ENCODE peak calls at places on chromosomes 5 and 9, in six cellular contexts. G, C, B, E, D and J are unnamed samples.

GRCh38 chr5:71910741-71911140 is 191.7 kb downstream of the CARTPT start:
- DNase-seq in G (no peak), C (no peak), B (peak), E (no peak), D (no peak), J (peak)

GRCh38 chr5:167582263-167582662 is 709.2 kb upstream of the WWC1 start:
- DNase-seq in G (no peak), C (peak), B (peak), E (no peak), D (no peak), J (peak)

GRCh38 chr5:174420651-174421407 is 303.6 kb upstream of the MSX2 start:
- DNase-seq in G (no peak), C (no peak), B (no peak), E (no peak), D (no peak), J (no peak)

GRCh38 chr5:126624534-126624933 is 23.8 kb downstream of the PHAX start:
- DNase-seq in G (no peak), C (peak), B (peak), E (no peak), D (no peak), J (peak)

GRCh38 chr5:73411927-73412596 is 36.5 kb downstream of the FOXD1 start:
- DNase-seq in G (no peak), C (no peak), B (no peak), E (no peak), D (no peak), J (no peak)

GRCh38 chr5:122384612-122385180 is 72.7 kb downstream of the SNCAIP start:
- DNase-seq in G (no peak), C (no peak), B (no peak), E (no peak), D (no peak), J (no peak)

GRCh38 chr5:53008751-53009150 is 19.6 kb downstream of the ITGA2 start:
- DNase-seq in G (no peak), C (no peak), B (peak), E (no peak), D (no peak), J (peak)

GRCh38 chr9:114288233-114289051 is 34.5 kb upstream of the ORM1 start:
- DNase-seq in G (no peak), C (peak), B (peak), E (peak), D (peak), J (peak)

GRCh38 chr9:11023201-11023600 is 410.4 kb upstream of the PTPRD start:
- DNase-seq in G (no peak), C (no peak), B (no peak), E (no peak), D (no peak), J (peak)

GRCh38 chr9:121055642-121056143 is 5.6 kb upstream of the C5 start:
- DNase-seq in G (no peak), C (no peak), B (peak), E (peak), D (peak), J (peak)

GRCh38 chr5:119328753-119329602 is 26.8 kb upstream of the TNFAIP8 start:
- DNase-seq in G (no peak), C (peak), B (peak), E (no peak), D (no peak), J (peak)

GRCh38 chr5:34511481-34511880 is 144.6 kb upstream of the RAI14 start:
- DNase-seq in G (no peak), C (no peak), B (no peak), E (no peak), D (no peak), J (no peak)

DNA sequence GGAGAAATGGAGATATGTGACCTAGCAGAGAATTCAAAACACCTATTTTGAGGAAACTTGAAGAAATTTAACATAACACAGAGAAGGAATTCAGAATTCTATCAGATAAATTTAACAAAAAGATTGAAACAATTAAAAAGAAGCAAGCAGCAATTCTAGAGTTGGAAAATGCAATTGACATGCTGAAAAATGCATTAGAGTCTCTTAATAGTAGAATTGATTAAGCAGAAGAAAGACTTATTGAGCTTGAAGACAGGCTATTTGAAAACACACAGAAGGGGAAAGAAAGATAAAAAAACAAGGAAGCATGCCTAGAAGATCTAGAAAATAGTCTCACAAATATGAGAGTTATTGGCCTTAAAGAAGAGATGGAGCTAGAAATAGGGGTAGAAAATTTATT is 87.8 kb upstream of the SLC1A1 start:
- DNase-seq in G (no peak), C (no peak), B (no peak), E (no peak), D (no peak), J (no peak)
- H4K91ac ChIP-seq in G (no peak), C (no peak), B (no peak), E (no peak), D (no peak), J (no peak)

GRCh38 chr5:140051950-140052349 is 8.9 kb upstream of the NRG2 start:
- DNase-seq in G (no peak), C (no peak), B (no peak), E (no peak), D (no peak), J (no peak)

GRCh38 chr5:140058212-140058932 is 15.3 kb upstream of the NRG2 start:
- DNase-seq in G (no peak), C (no peak), B (no peak), E (no peak), D (no peak), J (no peak)

GRCh38 chr5:140055152-140055551 is 12.1 kb upstream of the NRG2 start:
- DNase-seq in G (no peak), C (no peak), B (no peak), E (no peak), D (no peak), J (no peak)

GRCh38 chr5:140056880-140057279 is 13.8 kb upstream of the NRG2 start:
- DNase-seq in G (no peak), C (no peak), B (no peak), E (no peak), D (no peak), J (no peak)

GRCh38 chr5:140054086-140054689 is 11.1 kb upstream of the NRG2 start:
- DNase-seq in G (no peak), C (no peak), B (no peak), E (no peak), D (no peak), J (no peak)
- H4K91ac ChIP-seq in G (no peak), C (no peak), B (no peak), E (no peak), D (no peak), J (no peak)

DNA sequence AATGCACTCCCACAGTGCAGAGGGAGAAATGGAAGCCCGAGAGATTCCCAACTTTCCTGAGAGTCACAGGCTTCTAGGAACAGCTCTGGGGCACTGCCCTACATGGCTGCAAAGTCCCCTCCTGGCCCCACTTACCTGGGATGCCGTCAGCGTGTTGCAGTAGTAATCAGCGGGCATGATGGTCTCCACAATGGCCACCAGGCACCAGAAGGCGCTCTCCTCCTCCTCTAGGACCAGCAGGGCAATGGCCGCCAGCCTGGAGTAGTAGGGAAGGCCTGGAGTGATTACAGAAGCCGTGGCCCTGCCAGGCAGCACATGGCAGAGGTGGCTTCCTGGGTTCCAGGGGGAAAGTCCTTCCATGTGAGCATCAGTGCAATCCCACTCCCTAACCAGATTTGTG is 10.7 kb upstream of the CORO2A start:
- DNase-seq in G (no peak), C (no peak), B (no peak), E (no peak), D (no peak), J (no peak)
- H4K91ac ChIP-seq in G (no peak), C (no peak), B (no peak), E (no peak), D (no peak), J (no peak)

GRCh38 chr5:25025836-25026235 is 381.1 kb upstream of the CDH10 start:
- DNase-seq in G (no peak), C (no peak), B (no peak), E (no peak), D (no peak), J (no peak)

GRCh38 chr5:25020454-25020853 is 375.7 kb upstream of the CDH10 start:
- DNase-seq in G (peak), C (no peak), B (no peak), E (no peak), D (peak), J (no peak)
- H4K91ac ChIP-seq in G (no peak), C (no peak), B (no peak), E (no peak), D (no peak), J (no peak)

GRCh38 chr9:135123735-135124134 is 36.3 kb downstream of the OLFM1 start:
- DNase-seq in G (no peak), C (no peak), B (no peak), E (no peak), D (no peak), J (no peak)
- H4K91ac ChIP-seq in G (no peak), C (no peak), B (no peak), E (no peak), D (no peak), J (no peak)

DNA sequence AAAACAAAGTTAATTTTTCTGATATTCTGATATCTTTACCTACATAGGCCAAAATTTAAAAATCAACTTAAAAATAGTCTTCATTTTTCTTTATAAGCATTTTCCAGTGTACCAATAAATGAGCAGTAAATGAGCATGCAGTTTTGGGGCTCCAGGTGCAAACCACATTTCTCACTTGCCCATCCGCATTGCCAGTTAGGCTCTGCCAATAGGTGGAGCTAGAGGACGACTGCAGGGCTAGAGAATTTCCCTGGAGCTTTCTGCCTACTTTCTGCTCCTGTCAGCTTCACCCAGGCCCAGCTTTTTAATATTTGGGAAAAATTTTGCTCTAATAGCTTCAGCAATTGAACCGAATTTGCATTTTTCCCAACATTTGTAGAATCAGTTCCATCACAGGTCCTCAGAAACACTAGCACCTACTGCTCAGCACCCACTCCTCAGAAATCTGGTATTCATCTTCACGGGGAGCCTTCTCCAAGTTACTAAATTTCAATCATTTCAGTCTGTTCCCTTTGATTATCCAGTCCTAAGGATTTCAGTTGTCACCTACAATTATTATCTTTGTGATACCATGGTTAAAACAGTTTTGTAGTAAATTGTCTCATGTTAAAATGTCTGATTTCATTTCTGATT is 104.8 kb upstream of the FAM174A start:
- DNase-seq in G (peak), C (peak), B (peak), E (peak), D (peak), J (peak)
- H4K91ac ChIP-seq in G (no peak), C (no peak), B (no peak), E (no peak), D (no peak), J (no peak)

DNA sequence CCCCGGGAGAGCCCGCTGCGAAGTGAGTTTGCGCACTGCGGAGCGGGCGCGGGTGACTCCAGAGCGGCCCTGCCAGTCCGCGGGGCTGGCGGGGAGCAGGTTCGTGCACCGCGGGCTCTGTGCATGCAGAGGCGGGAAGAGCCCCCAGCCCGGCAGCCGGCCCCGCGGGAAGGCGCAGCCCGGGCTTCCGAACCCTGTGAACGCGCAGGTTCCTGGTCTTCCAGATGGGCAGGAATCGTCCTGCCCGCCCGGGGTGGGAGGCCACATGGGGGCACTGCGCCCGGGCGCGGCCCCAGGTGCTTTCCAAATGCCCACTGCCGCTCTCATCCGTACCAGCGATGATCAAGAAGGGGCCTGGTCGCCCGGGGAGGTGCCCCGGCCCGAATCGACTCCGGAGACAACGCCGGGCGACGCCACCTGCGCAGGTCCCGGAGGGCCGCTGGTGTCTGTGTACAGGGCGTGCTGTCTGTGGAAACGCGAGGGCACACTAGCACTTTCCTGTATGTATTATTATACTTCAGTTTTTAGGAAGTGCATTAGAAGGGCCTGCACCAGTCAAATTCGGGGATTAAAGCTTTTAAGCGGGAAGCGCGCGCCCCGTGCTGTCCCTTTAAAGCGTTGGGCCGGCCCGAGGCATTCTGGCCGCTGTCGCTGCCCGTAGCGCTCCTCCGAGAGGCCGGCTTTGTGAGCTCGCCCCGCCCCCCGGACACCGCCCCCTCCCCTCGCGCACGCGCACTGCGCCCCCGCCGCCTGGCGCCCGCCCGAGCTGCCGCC is at the start of gene WDR5:
- DNase-seq in G (peak), C (peak), B (peak), E (peak), D (peak), J (peak)
- H4K91ac ChIP-seq in G (peak), C (peak), B (peak), E (peak), D (no peak), J (peak)

GRCh38 chr5:124972703-124973102 is 226.3 kb upstream of the ZNF608 start:
- DNase-seq in G (no peak), C (no peak), B (no peak), E (peak), D (peak), J (no peak)
- H4K91ac ChIP-seq in G (no peak), C (no peak), B (no peak), E (no peak), D (no peak), J (no peak)

GRCh38 chr9:97553141-97553540 is 51.7 kb downstream of the TMOD1 start:
- DNase-seq in G (no peak), C (no peak), B (no peak), E (no peak), D (no peak), J (no peak)

GRCh38 chr9:97555164-97555563 is 53.7 kb downstream of the TMOD1 start:
- DNase-seq in G (no peak), C (no peak), B (peak), E (no peak), D (no peak), J (no peak)

GRCh38 chr9:97554566-97555075 is 53.2 kb downstream of the TMOD1 start:
- DNase-seq in G (no peak), C (no peak), B (no peak), E (no peak), D (no peak), J (no peak)

GRCh38 chr9:97556036-97556720 is 54.7 kb downstream of the TMOD1 start:
- DNase-seq in G (no peak), C (no peak), B (no peak), E (no peak), D (no peak), J (no peak)

GRCh38 chr9:97553841-97554240 is 52.4 kb downstream of the TMOD1 start:
- DNase-seq in G (no peak), C (no peak), B (no peak), E (no peak), D (no peak), J (no peak)
- H4K91ac ChIP-seq in G (no peak), C (no peak), B (no peak), E (no peak), D (no peak), J (no peak)